ENCODE peak calls at places on chromosomes 6 and 20, in four cellular contexts. One of them, this sample, is unnamed.

GRCh38 chr6:124164363-124164762 is 360.7 kb downstream of the NKAIN2 start:
- DNase-seq in GM23338: no peak
- DNase-seq in GM23248: no peak
- DNase-seq in HCT116: no peak
- DNase-seq in this sample: no peak

GRCh38 chr6:15504040-15504491 is 158.8 kb downstream of the DTNBP1 start:
- DNase-seq in GM23248: peak
- DNase-seq in HCT116: no peak
- DNase-seq in GM23338: no peak
- DNase-seq in this sample: no peak

GRCh38 chr20:47673671-47673955 is 111.7 kb downstream of the SULF2 start:
- DNase-seq in HCT116: no peak
- DNase-seq in GM23248: no peak
- DNase-seq in GM23338: no peak
- DNase-seq in this sample: no peak

GRCh38 chr6:134983823-134984222 is 33.9 kb upstream of the ALDH8A1 start:
- DNase-seq in GM23248: no peak
- DNase-seq in HCT116: no peak
- DNase-seq in GM23338: no peak
- DNase-seq in this sample: no peak

GRCh38 chr20:4613718-4614620 is 107.7 kb upstream of the PRND start:
- DNase-seq in HCT116: peak
- DNase-seq in GM23338: peak
- DNase-seq in GM23248: peak
- DNase-seq in this sample: peak

GRCh38 chr20:35953411-35954199 is 697 bp downstream of the SCAND1 start:
- DNase-seq in HCT116: no peak
- DNase-seq in GM23248: peak
- DNase-seq in GM23338: peak
- DNase-seq in this sample: peak

GRCh38 chr6:129141499-129141898 is 258.6 kb downstream of the LAMA2 start:
- DNase-seq in GM23338: no peak
- DNase-seq in HCT116: no peak
- DNase-seq in GM23248: peak
- DNase-seq in this sample: no peak

GRCh38 chr6:165468836-165469235 is 159.4 kb upstream of the C6orf118 start:
- DNase-seq in HCT116: no peak
- DNase-seq in GM23338: no peak
- DNase-seq in GM23248: no peak
- DNase-seq in this sample: no peak

GRCh38 chr6:163860194-163861081 is 445.9 kb downstream of the QKI start:
- DNase-seq in GM23248: peak
- DNase-seq in HCT116: no peak
- DNase-seq in GM23338: no peak
- DNase-seq in this sample: no peak

GRCh38 chr6:18506387-18507017 is 119.4 kb downstream of the RNF144B start:
- DNase-seq in HCT116: no peak
- DNase-seq in GM23248: no peak
- DNase-seq in GM23338: no peak
- DNase-seq in this sample: no peak

GRCh38 chr20:10985536-10985935 is 311.7 kb upstream of the JAG1 start:
- DNase-seq in GM23338: no peak
- DNase-seq in HCT116: no peak
- DNase-seq in GM23248: peak
- DNase-seq in this sample: no peak

GRCh38 chr6:96450082-96450759 is 71.4 kb upstream of the UFL1 start:
- DNase-seq in GM23338: no peak
- DNase-seq in GM23248: no peak
- DNase-seq in HCT116: no peak
- DNase-seq in this sample: no peak

GRCh38 chr6:70274338-70274737 is 28.5 kb downstream of the COL9A1 start:
- DNase-seq in HCT116: no peak
- DNase-seq in GM23338: no peak
- DNase-seq in GM23248: no peak
- DNase-seq in this sample: no peak

DNA sequence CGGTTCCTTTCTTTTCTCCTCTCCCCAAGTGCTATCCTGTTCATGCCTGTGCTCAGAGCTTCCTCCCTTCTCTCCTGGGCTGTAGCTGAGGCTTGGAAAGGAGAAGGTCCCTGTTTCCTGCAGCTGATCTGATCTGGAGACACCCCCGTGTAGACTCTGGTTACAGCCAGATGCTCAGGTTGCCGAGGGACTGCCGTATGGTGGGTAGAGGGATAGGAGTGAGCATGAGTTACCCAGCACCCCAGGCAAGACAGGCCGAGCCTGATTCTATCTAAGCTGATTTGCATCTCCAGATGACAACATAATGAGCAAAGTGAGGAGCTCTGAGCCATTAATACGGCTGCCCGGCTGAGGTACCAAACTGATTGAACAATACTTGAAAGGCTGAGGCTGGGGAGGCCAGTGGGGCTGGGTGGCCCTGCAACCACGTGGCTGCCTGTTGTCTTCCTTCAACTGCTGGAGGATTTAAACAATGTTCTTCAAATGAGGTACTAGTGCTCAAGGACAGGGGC is 91.8 kb downstream of the ASXL1 start:
- DNase-seq in GM23248: no peak
- DNase-seq in HCT116: no peak
- DNase-seq in GM23338: no peak
- DNase-seq in this sample: no peak
- TF ChIP-seq EZH2phosphoT487 in GM23248: no peak
- TF ChIP-seq EZH2phosphoT487 in HCT116: no peak
- TF ChIP-seq EZH2phosphoT487 in GM23338: no peak
- TF ChIP-seq EZH2phosphoT487 in this sample: no peak

GRCh38 chr6:47481806-47482205 is 4.2 kb downstream of the CD2AP start:
- DNase-seq in GM23338: no peak
- DNase-seq in HCT116: no peak
- DNase-seq in GM23248: no peak
- DNase-seq in this sample: peak

GRCh38 chr6:47477497-47478232 is at the start of gene CD2AP:
- DNase-seq in HCT116: peak
- DNase-seq in GM23248: peak
- DNase-seq in GM23338: peak
- DNase-seq in this sample: peak

GRCh38 chr6:47479156-47479541 is 1.6 kb downstream of the CD2AP start:
- DNase-seq in HCT116: no peak
- DNase-seq in GM23248: peak
- DNase-seq in GM23338: no peak
- DNase-seq in this sample: peak

GRCh38 chr6:47478233-47479155 is 905 bp downstream of the CD2AP start:
- DNase-seq in GM23338: peak
- DNase-seq in GM23248: peak
- DNase-seq in HCT116: no peak
- DNase-seq in this sample: peak

DNA sequence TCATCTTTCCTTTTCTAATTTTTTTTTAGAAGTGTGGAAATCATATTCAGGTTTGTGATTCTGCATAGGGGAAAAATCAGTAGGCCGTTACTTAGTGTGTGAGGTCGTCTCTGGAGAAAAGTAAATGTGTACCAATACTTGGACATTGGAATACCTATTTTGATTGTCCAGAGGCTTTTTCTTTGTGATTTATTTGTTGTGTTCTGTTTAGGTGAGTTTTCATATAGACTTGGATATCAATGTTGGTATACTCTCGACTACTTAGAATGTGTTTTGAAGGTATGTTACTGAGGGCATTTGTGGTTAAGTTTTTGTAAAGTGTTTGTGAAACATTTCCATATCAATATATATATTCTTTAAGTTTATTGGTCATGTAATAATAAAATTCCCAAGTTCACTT is 2.3 kb downstream of the CD2AP start:
- DNase-seq in HCT116: no peak
- DNase-seq in GM23248: no peak
- DNase-seq in GM23338: no peak
- DNase-seq in this sample: no peak
- H3K4me3 ChIP-seq in HCT116: peak
- H3K4me3 ChIP-seq in GM23248: peak
- H3K4me3 ChIP-seq in GM23338: peak
- H3K4me3 ChIP-seq in this sample: peak

GRCh38 chr20:44297721-44298120 is 13.3 kb downstream of the FITM2 start:
- DNase-seq in GM23338: no peak
- DNase-seq in GM23248: no peak
- DNase-seq in HCT116: no peak
- DNase-seq in this sample: no peak

GRCh38 chr20:44306927-44307326 is 4.1 kb downstream of the FITM2 start:
- DNase-seq in HCT116: no peak
- DNase-seq in GM23248: no peak
- DNase-seq in GM23338: no peak
- DNase-seq in this sample: no peak

GRCh38 chr20:44301285-44301684 is 9.7 kb downstream of the FITM2 start:
- DNase-seq in HCT116: no peak
- DNase-seq in GM23248: no peak
- DNase-seq in GM23338: no peak
- DNase-seq in this sample: no peak

GRCh38 chr20:44304383-44304782 is 6.6 kb downstream of the FITM2 start:
- DNase-seq in GM23248: no peak
- DNase-seq in HCT116: no peak
- DNase-seq in GM23338: no peak
- DNase-seq in this sample: no peak

GRCh38 chr20:44302026-44302669 is 8.9 kb downstream of the FITM2 start:
- DNase-seq in GM23248: no peak
- DNase-seq in HCT116: no peak
- DNase-seq in GM23338: no peak
- DNase-seq in this sample: no peak
- TF ChIP-seq EZH2phosphoT487 in GM23248: no peak
- TF ChIP-seq EZH2phosphoT487 in HCT116: no peak
- TF ChIP-seq EZH2phosphoT487 in GM23338: no peak
- TF ChIP-seq EZH2phosphoT487 in this sample: no peak

GRCh38 chr20:34709836-34710567 is 5.9 kb downstream of the TP53INP2 start:
- DNase-seq in HCT116: peak
- DNase-seq in GM23338: peak
- DNase-seq in GM23248: peak
- DNase-seq in this sample: no peak

GRCh38 chr20:34712525-34713192 is 8.5 kb downstream of the TP53INP2 start:
- DNase-seq in GM23248: no peak
- DNase-seq in HCT116: no peak
- DNase-seq in GM23338: no peak
- DNase-seq in this sample: no peak

GRCh38 chr20:34710568-34710839 is 6.4 kb downstream of the TP53INP2 start:
- DNase-seq in HCT116: no peak
- DNase-seq in GM23248: no peak
- DNase-seq in GM23338: no peak
- DNase-seq in this sample: no peak

GRCh38 chr20:34711813-34712430 is 7.8 kb downstream of the TP53INP2 start:
- DNase-seq in GM23338: no peak
- DNase-seq in HCT116: no peak
- DNase-seq in GM23248: no peak
- DNase-seq in this sample: no peak

GRCh38 chr20:34710861-34711574 is 6.9 kb downstream of the TP53INP2 start:
- DNase-seq in GM23248: no peak
- DNase-seq in HCT116: no peak
- DNase-seq in GM23338: no peak
- DNase-seq in this sample: no peak
- H3K4me3 ChIP-seq in GM23248: no peak
- H3K4me3 ChIP-seq in HCT116: peak
- H3K4me3 ChIP-seq in GM23338: peak
- H3K4me3 ChIP-seq in this sample: no peak

GRCh38 chr6:13046084-13046483 is 282.3 kb downstream of the TBC1D7 start:
- DNase-seq in HCT116: no peak
- DNase-seq in GM23248: no peak
- DNase-seq in GM23338: no peak
- DNase-seq in this sample: no peak

GRCh38 chr6:13045676-13046075 is 282.7 kb downstream of the TBC1D7 start:
- DNase-seq in HCT116: no peak
- DNase-seq in GM23338: no peak
- DNase-seq in GM23248: no peak
- DNase-seq in this sample: no peak

GRCh38 chr6:13048113-13048512 is 280.2 kb downstream of the TBC1D7 start:
- DNase-seq in HCT116: no peak
- DNase-seq in GM23338: no peak
- DNase-seq in GM23248: peak
- DNase-seq in this sample: no peak

GRCh38 chr6:13044896-13045295 is 283.4 kb downstream of the TBC1D7 start:
- DNase-seq in GM23248: no peak
- DNase-seq in GM23338: no peak
- DNase-seq in HCT116: no peak
- DNase-seq in this sample: no peak

DNA sequence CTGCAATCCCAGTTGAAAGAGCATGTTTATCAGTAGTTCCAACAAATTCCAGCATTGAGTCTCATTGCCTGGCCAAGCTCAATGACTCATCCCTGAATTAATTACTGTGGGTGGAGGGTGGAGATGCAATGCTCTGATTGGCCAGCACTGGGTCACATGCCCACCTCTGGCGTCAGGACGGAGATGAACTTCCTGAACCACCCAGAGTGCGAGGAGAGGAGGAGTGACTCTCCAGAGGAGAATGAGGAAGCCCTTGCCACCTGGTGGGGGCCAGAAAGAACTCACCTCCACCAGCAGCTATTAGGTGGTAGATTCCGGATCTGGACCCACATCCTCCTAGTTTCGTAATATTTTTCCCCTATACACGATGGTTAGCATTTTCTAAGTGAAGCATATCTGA is 283.9 kb downstream of the TBC1D7 start:
- DNase-seq in GM23338: peak
- DNase-seq in GM23248: peak
- DNase-seq in HCT116: peak
- DNase-seq in this sample: peak
- TF ChIP-seq EZH2phosphoT487 in GM23338: no peak
- TF ChIP-seq EZH2phosphoT487 in GM23248: no peak
- TF ChIP-seq EZH2phosphoT487 in HCT116: no peak
- TF ChIP-seq EZH2phosphoT487 in this sample: no peak

GRCh38 chr6:160678230-160678629 is 14.2 kb upstream of the LPA start:
- DNase-seq in HCT116: no peak
- DNase-seq in GM23338: no peak
- DNase-seq in GM23248: no peak
- DNase-seq in this sample: no peak

GRCh38 chr6:160678744-160679401 is 14.8 kb upstream of the LPA start:
- DNase-seq in GM23248: no peak
- DNase-seq in GM23338: peak
- DNase-seq in HCT116: no peak
- DNase-seq in this sample: no peak

DNA sequence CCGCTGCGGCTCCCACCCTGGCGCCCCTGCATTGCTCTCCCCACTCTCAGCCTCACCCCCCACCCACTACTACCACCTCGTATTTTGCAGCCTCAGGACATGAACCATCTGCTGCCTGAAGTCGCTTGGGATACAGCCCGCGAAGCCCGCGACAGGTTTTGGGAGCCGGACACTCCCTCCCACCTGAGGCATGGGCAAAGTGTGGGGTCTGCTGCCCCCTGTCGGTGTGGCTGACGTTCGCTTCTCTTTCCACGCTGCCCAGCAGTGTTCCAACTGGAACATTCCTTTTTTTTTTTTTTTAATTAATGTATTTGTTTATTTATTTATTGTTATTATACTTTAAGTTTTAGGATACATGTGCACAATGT is 15.3 kb upstream of the LPA start:
- DNase-seq in HCT116: no peak
- DNase-seq in GM23338: peak
- DNase-seq in GM23248: no peak
- DNase-seq in this sample: no peak
- H3K4me3 ChIP-seq in HCT116: no peak
- H3K4me3 ChIP-seq in GM23338: peak
- H3K4me3 ChIP-seq in GM23248: no peak
- H3K4me3 ChIP-seq in this sample: no peak

GRCh38 chr6:28742668-28743270 is 181.0 kb downstream of the TRIM27 start:
- DNase-seq in HCT116: peak
- DNase-seq in GM23338: peak
- DNase-seq in GM23248: peak
- DNase-seq in this sample: no peak
- TF ChIP-seq EZH2phosphoT487 in HCT116: no peak
- TF ChIP-seq EZH2phosphoT487 in GM23338: no peak
- TF ChIP-seq EZH2phosphoT487 in GM23248: no peak
- TF ChIP-seq EZH2phosphoT487 in this sample: no peak

GRCh38 chr20:58228484-58229197 is at the start of gene ANKRD60:
- DNase-seq in GM23338: peak
- DNase-seq in HCT116: no peak
- DNase-seq in GM23248: peak
- DNase-seq in this sample: no peak
- H3K4me3 ChIP-seq in GM23338: peak
- H3K4me3 ChIP-seq in HCT116: no peak
- H3K4me3 ChIP-seq in GM23248: peak
- H3K4me3 ChIP-seq in this sample: no peak